ENCODE peak calls at places on chromosomes 4 and X, in eight cellular contexts. H, D, C, P, W, Z, Y and S are unnamed samples.

GRCh38 chr4:155371432-155372043 is 5.2 kb downstream of the MAP9 start:
- DNase-seq in H (peak; percentile 56), D (no peak), C (no peak), P (no peak), W (no peak), Z (peak; percentile 39), Y (no peak), S (no peak)

GRCh38 chrX:134718329-134719317 is 60.4 kb upstream of the PLAC1 start:
- DNase-seq in H (peak; percentile 72), D (peak; percentile 73), C (peak; percentile 14), P (peak; percentile 22), W (no peak), Z (peak; percentile 87), Y (no peak), S (no peak)

GRCh38 chr4:26858947-26859401 is 1.7 kb upstream of the STIM2 start:
- DNase-seq in H (no peak), D (no peak), C (no peak), P (no peak), W (no peak), Z (no peak), Y (no peak), S (no peak)

GRCh38 chr4:124641715-124642380 is 70.7 kb downstream of the ANKRD50 start:
- DNase-seq in H (peak; percentile 55), D (peak; percentile 72), C (no peak), P (peak; percentile 27), W (no peak), Z (peak; percentile 96), Y (no peak), S (no peak)

GRCh38 chrX:69077895-69078455 is 87.3 kb downstream of the PJA1 start:
- DNase-seq in H (no peak), D (no peak), C (no peak), P (no peak), W (no peak), Z (no peak), Y (peak; percentile 13), S (no peak)

GRCh38 chr4:47413515-47413914 is 50.0 kb downstream of the COMMD8 start:
- DNase-seq in H (no peak), D (no peak), C (no peak), P (no peak), W (no peak), Z (peak; percentile 70), Y (no peak), S (no peak)

GRCh38 chr4:26589699-26590098 is 5.8 kb downstream of the TBC1D19 start:
- DNase-seq in H (peak; percentile 19), D (no peak), C (no peak), P (no peak), W (no peak), Z (peak; percentile 20), Y (no peak), S (no peak)

GRCh38 chr4:23516719-23517118 is 373.1 kb downstream of the PPARGC1A start:
- DNase-seq in H (no peak), D (no peak), C (no peak), P (no peak), W (no peak), Z (no peak), Y (no peak), S (no peak)

GRCh38 chr4:105060628-105061027 is 86.0 kb upstream of the TET2 start:
- DNase-seq in H (peak; percentile 49), D (no peak), C (peak; percentile 1), P (no peak), W (no peak), Z (peak; percentile 73), Y (no peak), S (no peak)

GRCh38 chr4:69977582-69977981 is 12.1 kb upstream of the CSN2 start:
- DNase-seq in H (no peak), D (no peak), C (no peak), P (no peak), W (no peak), Z (no peak), Y (no peak), S (no peak)

GRCh38 chr4:152024881-152025280 is 264.1 kb upstream of the GATB start:
- DNase-seq in H (no peak), D (no peak), C (no peak), P (no peak), W (no peak), Z (no peak), Y (no peak), S (no peak)

GRCh38 chr4:98929341-98930267 is 671 bp upstream of the EIF4E start:
- DNase-seq in H (peak; percentile 64), D (peak; percentile 81), C (peak; percentile 43), P (peak; percentile 72), W (peak; percentile 30), Z (peak; percentile 99), Y (no peak), S (no peak)

GRCh38 chr4:11415409-11416070 is 13.2 kb downstream of the HS3ST1 start:
- DNase-seq in H (no peak), D (no peak), C (no peak), P (no peak), W (no peak), Z (no peak), Y (no peak), S (no peak)

GRCh38 chrX:147962476-147962875 is 18.7 kb upstream of the FMR1NB start:
- DNase-seq in H (no peak), D (no peak), C (no peak), P (no peak), W (no peak), Z (peak; percentile 28), Y (no peak), S (no peak)

GRCh38 chr4:63396269-63396668 is 1013.0 kb downstream of the TECRL start:
- DNase-seq in H (no peak), D (no peak), C (no peak), P (no peak), W (no peak), Z (no peak), Y (no peak), S (no peak)

GRCh38 chr4:84966382-84967291 is at the start of gene WDFY3:
- DNase-seq in H (peak; percentile 55), D (peak; percentile 88), C (no peak), P (peak; percentile 89), W (no peak), Z (peak; percentile 93), Y (peak; percentile 83), S (peak; percentile 71)

GRCh38 chr4:96606451-96606850 is 766.6 kb downstream of the PDHA2 start:
- DNase-seq in H (no peak), D (no peak), C (no peak), P (no peak), W (no peak), Z (no peak), Y (no peak), S (no peak)

GRCh38 chr4:98657531-98658286 is 702 bp downstream of the TSPAN5 start:
- DNase-seq in H (peak; percentile 50), D (peak; percentile 73), C (peak; percentile 21), P (no peak), W (no peak), Z (peak; percentile 65), Y (no peak), S (peak; percentile 33)

GRCh38 chrX:123422875-123423274 is 238.8 kb downstream of the GRIA3 start:
- DNase-seq in H (peak; percentile 18), D (peak; percentile 36), C (no peak), P (no peak), W (no peak), Z (peak; percentile 39), Y (no peak), S (no peak)

GRCh38 chr4:110654254-110654635 is 31.4 kb upstream of the PITX2 start:
- DNase-seq in H (no peak), D (no peak), C (no peak), P (no peak), W (no peak), Z (no peak), Y (no peak), S (no peak)

GRCh38 chr4:150004481-150004880 is 73.8 kb upstream of the DCLK2 start:
- DNase-seq in H (no peak), D (no peak), C (no peak), P (no peak), W (no peak), Z (peak; percentile 80), Y (no peak), S (no peak)

GRCh38 chrX:13059676-13060499 is 15.5 kb upstream of the FAM9C start:
- DNase-seq in H (no peak), D (peak; percentile 16), C (no peak), P (no peak), W (no peak), Z (peak; percentile 66), Y (no peak), S (no peak)

GRCh38 chrX:119871599-119872395 is at the start of the genes NDUFA1 and RNF113A:
- DNase-seq in H (peak; percentile 88), D (peak; percentile 67), C (peak; percentile 79), P (peak; percentile 75), W (peak; percentile 70), Z (peak; percentile 90), Y (peak; percentile 92), S (peak; percentile 48)

GRCh38 chr4:33940281-33940680 is 2304.0 kb downstream of the ARAP2 start:
- DNase-seq in H (no peak), D (no peak), C (no peak), P (no peak), W (no peak), Z (no peak), Y (no peak), S (no peak)

GRCh38 chr4:94574616-94575015 is 122.9 kb downstream of the PDLIM5 start:
- DNase-seq in H (no peak), D (no peak), C (no peak), P (no peak), W (no peak), Z (no peak), Y (no peak), S (no peak)

GRCh38 chr4:16165931-16166330 is 60.3 kb downstream of the TAPT1 start:
- DNase-seq in H (no peak), D (no peak), C (no peak), P (no peak), W (no peak), Z (no peak), Y (no peak), S (no peak)

GRCh38 chrX:110041980-110042379 is 39.1 kb downstream of the TMEM164 start:
- DNase-seq in H (no peak), D (no peak), C (no peak), P (no peak), W (no peak), Z (no peak), Y (no peak), S (no peak)

GRCh38 chr4:145299380-145300076 is 119.1 kb upstream of the OTUD4 start:
- DNase-seq in H (peak; percentile 83), D (no peak), C (peak; percentile 73), P (no peak), W (no peak), Z (peak; percentile 79), Y (no peak), S (no peak)

GRCh38 chr4:118865091-118865708 is 23.5 kb upstream of the SYNPO2 start:
- DNase-seq in H (peak; percentile 68), D (peak; percentile 53), C (no peak), P (peak; percentile 22), W (no peak), Z (peak; percentile 72), Y (no peak), S (peak; percentile 21)